ENCODE peak calls at places on chromosomes 12 and 14, in five cellular contexts. D is lower lobe of right lung, G is tibial nerve, F is neuronal stem cell, X is A549. K is an unnamed sample. For H3K9me3, the result is how much of the 10 kb centered on the place peaks cover.

GRCh38 chr12:49979061-49979586 is 6.4 kb downstream of the AQP6 start:
- DNase-seq in D (no peak), G (no peak), F (no peak), X (no peak), K (no peak)

GRCh38 chr12:112408621-112409020 is 784 bp downstream of the RPL6 start:
- DNase-seq in D (no peak), G (no peak), F (no peak), X (no peak), K (no peak)

GRCh38 chr12:120720234-120720968 is 5.2 kb upstream of the ACADS start:
- DNase-seq in D (no peak), G (no peak), F (no peak), X (peak), K (no peak)

GRCh38 chr12:70044170-70044569 is 199.1 kb upstream of the CNOT2 start:
- DNase-seq in D (no peak), G (no peak), F (no peak), X (no peak), K (no peak)

GRCh38 chr12:56479625-56480024 is 8.3 kb downstream of the GLS2 start:
- DNase-seq in D (no peak), G (no peak), F (no peak), X (no peak), K (no peak)

GRCh38 chr12:107670999-107671643 is 14.5 kb upstream of the PWP1 start:
- DNase-seq in D (no peak), G (no peak), F (no peak), X (peak), K (no peak)

GRCh38 chr12:110813298-110813697 is 33.5 kb upstream of the CCDC63 start:
- DNase-seq in D (no peak), G (no peak), F (no peak), X (no peak), K (no peak)

GRCh38 chr14:103618999-103619398 is 10.0 kb upstream of the KLC1 start:
- DNase-seq in D (no peak), G (no peak), F (no peak), X (no peak), K (no peak)

GRCh38 chr14:89186850-89187376 is 230.1 kb downstream of the FOXN3 start:
- DNase-seq in D (no peak), G (no peak), F (no peak), X (no peak), K (no peak)

GRCh38 chr12:29610473-29611174 is 113.1 kb upstream of the OVCH1 start:
- DNase-seq in D (no peak), G (no peak), F (no peak), X (no peak), K (no peak)

GRCh38 chr12:47085815-47086252 is 6.1 kb upstream of the AMIGO2 start:
- DNase-seq in D (no peak), G (no peak), F (no peak), X (peak), K (no peak)

GRCh38 chr12:8890313-8891084 is 23.8 kb upstream of the PHC1 start:
- DNase-seq in D (peak), G (peak), F (peak), X (peak), K (peak)

GRCh38 chr12:99984271-99985128 is at the start of gene ANKS1B:
- DNase-seq in D (peak), G (peak), F (peak), X (peak), K (no peak)

GRCh38 chr12:92068441-92068840 is 77.2 kb downstream of the BTG1 start:
- DNase-seq in D (no peak), G (no peak), F (no peak), X (peak), K (no peak)

GRCh38 chr14:105974902-105975301 is 448.5 kb downstream of the TMEM121 start:
- DNase-seq in D (no peak), G (no peak), F (no peak), X (peak), K (peak)

GRCh38 chr14:58060077-58060476 is 91.9 kb downstream of the ARMH4 start:
- DNase-seq in D (no peak), G (no peak), F (no peak), X (no peak), K (no peak)

GRCh38 chr14:22849212-22849819 is 12.9 kb downstream of the MMP14 start:
- DNase-seq in D (peak), G (peak), F (no peak), X (no peak), K (no peak)

GRCh38 chr12:29891792-29892191 is 108.0 kb upstream of the TMTC1 start:
- DNase-seq in D (no peak), G (no peak), F (no peak), X (no peak), K (no peak)

GRCh38 chr12:47999816-48000215 is 4.5 kb downstream of the COL2A1 start:
- DNase-seq in D (no peak), G (no peak), F (no peak), X (no peak), K (no peak)

GRCh38 chr14:49989980-49990379 is 97.1 kb downstream of the ARF6 start:
- DNase-seq in D (no peak), G (no peak), F (no peak), X (no peak), K (no peak)

GRCh38 chr12:52119398-52120254 is 40.1 kb downstream of the SMIM41 start:
- DNase-seq in D (no peak), G (no peak), F (peak), X (peak), K (peak)

GRCh38 chr14:76322594-76323220 is 53.2 kb upstream of the ESRRB start:
- DNase-seq in D (no peak), G (no peak), F (no peak), X (no peak), K (no peak)

GRCh38 chr14:72126561-72126960 is 194.3 kb downstream of the RGS6 start:
- DNase-seq in D (no peak), G (no peak), F (no peak), X (no peak), K (no peak)

GRCh38 chr12:93802293-93802692 is 125.1 kb downstream of the CRADD start:
- DNase-seq in D (no peak), G (no peak), F (no peak), X (no peak), K (no peak)

GRCh38 chr12:131202592-131203378 is 249.1 kb downstream of the ADGRD1 start:
- DNase-seq in D (no peak), G (no peak), F (no peak), X (no peak), K (no peak)

GRCh38 chr14:88621090-88621489 is 58.3 kb downstream of the ZC3H14 start:
- DNase-seq in D (no peak), G (no peak), F (no peak), X (no peak), K (no peak)

GRCh38 chr12:2284321-2284813 is 231.6 kb downstream of the CACNA1C start:
- DNase-seq in D (no peak), G (no peak), F (no peak), X (no peak), K (no peak)

DNA sequence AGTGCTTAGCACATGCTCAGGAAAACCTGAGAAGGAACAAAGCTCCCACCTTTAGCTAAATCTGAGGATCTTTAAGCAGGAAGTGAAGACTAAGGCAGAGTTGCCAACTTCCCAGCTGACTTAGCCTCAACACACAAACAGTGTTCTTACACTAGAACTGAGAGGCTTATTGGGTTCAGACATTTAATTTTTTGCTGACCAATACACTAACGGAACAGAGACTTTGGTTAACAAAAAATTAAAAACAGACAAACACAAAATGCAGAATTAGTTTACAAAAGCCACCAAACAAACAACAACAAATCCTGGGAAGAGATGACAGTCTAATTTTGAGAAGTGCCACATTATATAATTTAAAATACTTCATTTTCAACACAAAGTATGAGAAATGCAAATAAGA is 1123.7 kb upstream of the ATXN7L3B start:
- DNase-seq in D (no peak), G (no peak), F (no peak), X (no peak), K (no peak)
- H3K9me3 ChIP-seq in D (under half), G (under half), F (under half), X (under half), K (under half)

GRCh38 chr12:96289067-96289466 is 94.9 kb downstream of the ELK3 start:
- DNase-seq in D (no peak), G (no peak), F (no peak), X (no peak), K (no peak)
- H3K9me3 ChIP-seq in D (under half), G (under half), F (under half), X (under half), K (under half)

GRCh38 chr12:133190176-133190575 is 8.9 kb downstream of the ZNF268 start:
- DNase-seq in D (no peak), G (no peak), F (no peak), X (no peak), K (no peak)

DNA sequence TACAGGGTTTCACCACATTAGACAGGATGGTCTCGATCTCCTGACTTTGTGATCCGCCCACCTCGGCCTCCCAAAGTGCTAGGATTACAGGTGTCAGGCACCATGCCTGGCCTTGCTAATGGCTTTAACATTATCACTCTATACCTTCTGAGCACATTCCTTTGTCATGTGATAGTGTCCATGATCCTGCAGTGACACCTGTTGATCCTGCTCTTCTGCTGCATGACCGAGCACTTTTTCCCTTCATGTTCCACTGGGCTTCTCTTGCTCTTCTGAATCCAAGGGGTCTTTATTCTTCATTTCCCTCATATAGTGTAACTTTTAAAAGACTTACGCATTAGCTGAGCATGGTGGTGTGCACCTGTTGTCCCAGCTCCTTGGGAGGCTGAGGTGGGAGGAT is 11.6 kb downstream of the ZNF268 start:
- DNase-seq in D (no peak), G (no peak), F (no peak), X (no peak), K (no peak)
- H3K9me3 ChIP-seq in D (half or more), G (under half), F (half or more), X (half or more), K (half or more)

DNA sequence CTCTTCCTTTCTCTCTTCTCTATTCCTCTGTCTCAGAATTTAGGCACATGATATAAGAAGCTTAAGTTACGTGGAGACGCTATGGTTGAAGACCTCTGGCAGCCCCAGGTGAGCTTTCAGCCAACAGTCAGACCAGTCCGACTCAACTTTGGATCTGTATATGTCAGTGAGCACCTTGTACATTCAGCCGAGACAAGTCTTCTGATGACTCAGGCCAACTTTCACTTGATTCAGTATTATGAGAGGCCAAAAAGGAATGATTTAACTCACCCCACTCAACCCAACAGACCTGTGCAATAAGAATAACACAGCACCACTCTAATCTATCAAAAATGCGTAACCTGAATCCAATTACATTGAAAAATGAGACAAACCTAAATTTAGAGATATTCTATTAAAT is 47.5 kb upstream of the FOXG1 start:
- DNase-seq in D (no peak), G (no peak), F (no peak), X (no peak), K (no peak)
- H3K9me3 ChIP-seq in D (under half), G (under half), F (under half), X (under half), K (under half)

GRCh38 chr12:89899651-89900050 is 191.0 kb upstream of the ATP2B1 start:
- DNase-seq in D (no peak), G (no peak), F (no peak), X (no peak), K (no peak)

GRCh38 chr12:89901906-89902648 is 193.4 kb upstream of the ATP2B1 start:
- DNase-seq in D (no peak), G (no peak), F (no peak), X (no peak), K (no peak)

GRCh38 chr12:89906178-89906577 is 197.5 kb upstream of the ATP2B1 start:
- DNase-seq in D (no peak), G (no peak), F (no peak), X (no peak), K (no peak)

GRCh38 chr12:89906824-89907223 is 198.2 kb upstream of the ATP2B1 start:
- DNase-seq in D (no peak), G (no peak), F (no peak), X (no peak), K (no peak)

GRCh38 chr12:89901319-89901718 is 192.7 kb upstream of the ATP2B1 start:
- DNase-seq in D (no peak), G (no peak), F (no peak), X (no peak), K (no peak)
- H3K9me3 ChIP-seq in D (under half), G (under half), F (under half), X (under half), K (under half)

GRCh38 chr12:18983854-18984253 is 145.7 kb upstream of the PLEKHA5 start:
- DNase-seq in D (no peak), G (no peak), F (no peak), X (no peak), K (no peak)
- H3K9me3 ChIP-seq in D (under half), G (under half), F (under half), X (under half), K (under half)

GRCh38 chr14:84095796-84096195 is 1434.1 kb upstream of the FLRT2 start:
- DNase-seq in D (no peak), G (no peak), F (no peak), X (no peak), K (no peak)

DNA sequence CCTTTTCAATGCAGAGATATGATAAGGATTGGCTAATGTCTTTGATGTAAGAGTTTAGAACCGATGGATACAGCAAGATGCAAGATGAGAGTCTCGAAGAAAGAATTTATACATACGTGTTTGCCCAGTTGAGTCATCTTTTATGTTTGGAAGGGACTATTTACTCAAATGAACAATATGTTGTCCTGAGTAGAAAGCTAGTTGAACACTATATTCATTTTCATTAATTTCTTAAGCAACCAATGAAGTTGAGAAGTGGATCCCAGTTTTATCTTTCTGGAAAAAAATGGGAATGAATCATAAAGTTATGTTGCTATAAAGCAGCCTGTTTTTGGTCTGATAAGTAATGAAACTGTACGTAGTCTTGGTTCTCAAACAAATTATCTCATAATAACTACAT is 1431.7 kb upstream of the FLRT2 start:
- DNase-seq in D (no peak), G (no peak), F (no peak), X (no peak), K (no peak)
- H3K9me3 ChIP-seq in D (under half), G (under half), F (under half), X (under half), K (under half)

DNA sequence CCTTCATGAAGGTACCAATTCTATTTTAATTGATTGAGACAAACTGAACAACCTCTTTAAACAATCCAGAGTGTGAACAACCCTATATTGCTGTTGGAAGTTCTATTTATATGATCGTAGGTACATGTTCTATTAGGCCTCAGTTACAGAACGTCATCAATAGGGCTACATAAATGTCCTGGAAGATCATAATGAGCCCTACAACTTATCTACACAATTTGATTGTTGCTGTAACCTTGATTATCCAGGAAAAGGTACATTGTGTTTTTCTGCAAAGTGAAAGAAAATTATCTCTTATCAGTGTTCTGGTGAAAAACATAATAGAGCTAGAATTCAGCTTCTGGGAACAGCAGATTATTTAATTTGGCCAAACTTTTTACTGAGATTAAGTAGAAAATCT is 612.9 kb downstream of the GALC start:
- DNase-seq in D (no peak), G (no peak), F (no peak), X (no peak), K (no peak)
- H3K9me3 ChIP-seq in D (under half), G (under half), F (under half), X (under half), K (under half)

GRCh38 chr12:34304546-34304945 is 282.2 kb downstream of the ALG10 start:
- DNase-seq in D (no peak), G (no peak), F (no peak), X (no peak), K (no peak)

GRCh38 chr12:34301251-34302130 is 279.2 kb downstream of the ALG10 start:
- DNase-seq in D (peak), G (no peak), F (no peak), X (no peak), K (no peak)

GRCh38 chr12:34302131-34302885 is 280.0 kb downstream of the ALG10 start:
- DNase-seq in D (peak), G (no peak), F (no peak), X (no peak), K (no peak)

GRCh38 chr12:34304001-34304400 is 281.7 kb downstream of the ALG10 start:
- DNase-seq in D (no peak), G (no peak), F (no peak), X (no peak), K (no peak)

GRCh38 chr12:34303091-34303870 is 281.0 kb downstream of the ALG10 start:
- DNase-seq in D (peak), G (no peak), F (no peak), X (no peak), K (no peak)
- H3K9me3 ChIP-seq in D (under half), G (under half), F (half or more), X (under half), K (under half)

K was measured in T-helper 17 cell.